ENCODE peak calls at places on chromosomes 16 and 17, in nine cellular contexts. M, Z, I, C, V, J, A, R and X are unnamed samples.

GRCh38 chr16:963913-964695 is 6.7 kb downstream of the LMF1 start:
- DNase-seq in M (no peak), Z (no peak), I (no peak), C (no peak), V (no peak), J (no peak), A (peak), R (peak), X (no peak)

GRCh38 chr16:4697867-4698291 is 4.5 kb downstream of the NUDT16L1 start:
- DNase-seq in M (no peak), Z (no peak), I (no peak), C (no peak), V (no peak), J (no peak), A (no peak), R (peak), X (no peak)

GRCh38 chr17:35476283-35476820 is 27.8 kb upstream of the SLFN13 start:
- DNase-seq in M (no peak), Z (no peak), I (no peak), C (no peak), V (no peak), J (no peak), A (no peak), R (no peak), X (no peak)

GRCh38 chr17:79728169-79728907 is 2.4 kb upstream of the ENPP7 start:
- DNase-seq in M (peak), Z (peak), I (peak), C (peak), V (peak), J (peak), A (peak), R (peak), X (peak)

GRCh38 chr16:88747588-88748301 is 37.3 kb downstream of the PIEZO1 start:
- DNase-seq in M (peak), Z (peak), I (no peak), C (peak), V (peak), J (no peak), A (no peak), R (peak), X (peak)

GRCh38 chr16:30110661-30111060 is 2.7 kb downstream of the GDPD3 start:
- DNase-seq in M (no peak), Z (no peak), I (no peak), C (no peak), V (no peak), J (no peak), A (no peak), R (no peak), X (no peak)

GRCh38 chr17:37327341-37328090 is 48.3 kb upstream of the C17orf78 start:
- DNase-seq in M (no peak), Z (no peak), I (no peak), C (no peak), V (no peak), J (no peak), A (no peak), R (no peak), X (no peak)

GRCh38 chr16:85582177-85582888 is 30.8 kb upstream of the GSE1 start:
- DNase-seq in M (no peak), Z (no peak), I (no peak), C (no peak), V (no peak), J (no peak), A (no peak), R (no peak), X (no peak)

GRCh38 chr16:22352119-22352518 is 22.3 kb downstream of the CDR2 start:
- DNase-seq in M (no peak), Z (no peak), I (no peak), C (no peak), V (no peak), J (no peak), A (no peak), R (no peak), X (no peak)

GRCh38 chr17:45640141-45640850 is 143.8 kb upstream of the CRHR1 start:
- DNase-seq in M (peak), Z (peak), I (peak), C (peak), V (peak), J (peak), A (peak), R (peak), X (peak)

GRCh38 chr17:31554930-31555329 is 163.5 kb downstream of the RAB11FIP4 start:
- DNase-seq in M (no peak), Z (no peak), I (no peak), C (no peak), V (no peak), J (no peak), A (no peak), R (no peak), X (no peak)

GRCh38 chr16:24228514-24228913 is 27.6 kb upstream of the CACNG3 start:
- DNase-seq in M (no peak), Z (no peak), I (no peak), C (no peak), V (no peak), J (no peak), A (no peak), R (no peak), X (no peak)

GRCh38 chr16:50523710-50524109 is 24.5 kb upstream of the NKD1 start:
- DNase-seq in M (no peak), Z (no peak), I (no peak), C (no peak), V (no peak), J (no peak), A (no peak), R (no peak), X (no peak)

GRCh38 chr17:80943346-80944145 is 48.1 kb upstream of the CHMP6 start:
- DNase-seq in M (no peak), Z (no peak), I (no peak), C (peak), V (no peak), J (no peak), A (no peak), R (no peak), X (no peak)

GRCh38 chr16:77882359-77882758 is 94.0 kb downstream of the VAT1L start:
- DNase-seq in M (no peak), Z (no peak), I (no peak), C (no peak), V (no peak), J (peak), A (no peak), R (no peak), X (no peak)

GRCh38 chr16:7335991-7336634 is 3.5 kb downstream of the RBFOX1 start:
- DNase-seq in M (no peak), Z (no peak), I (no peak), C (no peak), V (no peak), J (no peak), A (no peak), R (no peak), X (no peak)

GRCh38 chr17:31225831-31226230 is 71.2 kb downstream of the OMG start:
- DNase-seq in M (no peak), Z (no peak), I (no peak), C (no peak), V (no peak), J (no peak), A (no peak), R (peak), X (no peak)

GRCh38 chr17:64622931-64623654 is 39.0 kb downstream of the SMURF2 start:
- DNase-seq in M (no peak), Z (peak), I (no peak), C (no peak), V (peak), J (no peak), A (peak), R (no peak), X (no peak)

GRCh38 chr16:23874613-23875294 is 39.0 kb downstream of the PRKCB start:
- DNase-seq in M (no peak), Z (no peak), I (no peak), C (no peak), V (no peak), J (no peak), A (no peak), R (no peak), X (no peak)

GRCh38 chr16:70805380-70805779 is 4.4 kb upstream of the VAC14 start:
- DNase-seq in M (no peak), Z (no peak), I (no peak), C (no peak), V (no peak), J (no peak), A (no peak), R (no peak), X (no peak)

GRCh38 chr16:85612801-85613608 is at the start of gene GSE1:
- DNase-seq in M (peak), Z (peak), I (peak), C (peak), V (peak), J (peak), A (peak), R (peak), X (peak)

GRCh38 chr17:32551186-32551955 is 64.6 kb downstream of the CDK5R1 start:
- DNase-seq in M (no peak), Z (no peak), I (peak), C (no peak), V (no peak), J (no peak), A (peak), R (peak), X (no peak)

GRCh38 chr16:24980077-24980793 is 34.9 kb downstream of the ARHGAP17 start:
- DNase-seq in M (no peak), Z (no peak), I (peak), C (no peak), V (no peak), J (no peak), A (peak), R (no peak), X (no peak)

GRCh38 chr16:89574681-89575246 is 794 bp upstream of the CPNE7 start:
- DNase-seq in M (no peak), Z (peak), I (no peak), C (peak), V (peak), J (no peak), A (peak), R (peak), X (peak)

GRCh38 chr17:48551206-48551597 is 6.3 kb upstream of the HOXB2 start:
- DNase-seq in M (no peak), Z (no peak), I (no peak), C (no peak), V (no peak), J (no peak), A (no peak), R (no peak), X (no peak)

GRCh38 chr16:81485824-81486554 is 41.4 kb downstream of the CMIP start:
- DNase-seq in M (no peak), Z (peak), I (no peak), C (no peak), V (peak), J (no peak), A (peak), R (peak), X (no peak)

GRCh38 chr16:73000020-73000906 is 47.7 kb downstream of the ZFHX3 start:
- DNase-seq in M (no peak), Z (no peak), I (no peak), C (no peak), V (no peak), J (no peak), A (no peak), R (no peak), X (no peak)

GRCh38 chr17:33944412-33944811 is 310.7 kb upstream of the CCL2 start:
- DNase-seq in M (no peak), Z (no peak), I (no peak), C (no peak), V (no peak), J (no peak), A (no peak), R (no peak), X (no peak)

GRCh38 chr17:7846063-7846735 is 8.7 kb upstream of the TMEM88 start:
- DNase-seq in M (no peak), Z (no peak), I (no peak), C (no peak), V (no peak), J (no peak), A (no peak), R (no peak), X (no peak)

GRCh38 chr17:37024181-37024637 is 75.5 kb downstream of the AATF start:
- DNase-seq in M (no peak), Z (no peak), I (no peak), C (no peak), V (no peak), J (no peak), A (no peak), R (peak), X (no peak)

GRCh38 chr16:4053663-4054479 is 62.4 kb downstream of the ADCY9 start:
- DNase-seq in M (no peak), Z (no peak), I (no peak), C (no peak), V (peak), J (no peak), A (peak), R (peak), X (no peak)

GRCh38 chr16:58536278-58536677 is 21.0 kb downstream of the SETD6 start:
- DNase-seq in M (no peak), Z (no peak), I (no peak), C (no peak), V (no peak), J (no peak), A (peak), R (no peak), X (no peak)

GRCh38 chr17:38333635-38334295 is 10.0 kb downstream of the GPR179 start:
- DNase-seq in M (peak), Z (peak), I (no peak), C (peak), V (no peak), J (peak), A (peak), R (peak), X (peak)

GRCh38 chr16:8677481-8677880 is 3.1 kb downstream of the ABAT start:
- DNase-seq in M (no peak), Z (no peak), I (no peak), C (no peak), V (no peak), J (no peak), A (no peak), R (peak), X (no peak)

GRCh38 chr16:3520398-3520797 is 19.6 kb downstream of the CLUAP1 start:
- DNase-seq in M (no peak), Z (no peak), I (no peak), C (no peak), V (no peak), J (no peak), A (no peak), R (no peak), X (no peak)

GRCh38 chr16:22063888-22064467 is 28.4 kb upstream of the VWA3A start:
- DNase-seq in M (no peak), Z (no peak), I (no peak), C (no peak), V (no peak), J (no peak), A (no peak), R (no peak), X (no peak)

DNA sequence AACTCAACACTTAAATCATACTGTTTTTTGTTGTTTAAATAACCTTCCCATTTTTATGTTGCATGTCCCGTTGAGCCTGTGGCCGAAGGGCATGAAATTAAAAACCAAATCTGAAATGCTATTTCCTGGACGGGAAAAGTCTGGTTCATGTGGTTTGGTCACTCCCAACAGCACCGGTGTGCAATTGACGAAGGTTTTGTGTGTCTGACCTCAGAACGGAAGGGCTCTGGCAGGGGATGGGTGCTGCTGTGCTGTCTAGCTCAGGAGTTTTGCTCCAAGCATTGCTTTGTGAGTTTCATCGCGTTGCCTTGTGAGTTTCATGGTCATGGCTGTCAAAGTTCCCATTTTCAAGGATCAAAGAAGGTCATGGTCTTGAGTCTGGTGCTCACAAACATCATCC is 363.3 kb downstream of the XYLT1 start:
- DNase-seq in M (no peak), Z (no peak), I (no peak), C (no peak), V (no peak), J (no peak), A (no peak), R (no peak), X (no peak)
- TF ChIP-seq MAX in M (no peak), Z (no peak), I (no peak), C (no peak), V (no peak), J (no peak), A (no peak), R (no peak), X (no peak)

DNA sequence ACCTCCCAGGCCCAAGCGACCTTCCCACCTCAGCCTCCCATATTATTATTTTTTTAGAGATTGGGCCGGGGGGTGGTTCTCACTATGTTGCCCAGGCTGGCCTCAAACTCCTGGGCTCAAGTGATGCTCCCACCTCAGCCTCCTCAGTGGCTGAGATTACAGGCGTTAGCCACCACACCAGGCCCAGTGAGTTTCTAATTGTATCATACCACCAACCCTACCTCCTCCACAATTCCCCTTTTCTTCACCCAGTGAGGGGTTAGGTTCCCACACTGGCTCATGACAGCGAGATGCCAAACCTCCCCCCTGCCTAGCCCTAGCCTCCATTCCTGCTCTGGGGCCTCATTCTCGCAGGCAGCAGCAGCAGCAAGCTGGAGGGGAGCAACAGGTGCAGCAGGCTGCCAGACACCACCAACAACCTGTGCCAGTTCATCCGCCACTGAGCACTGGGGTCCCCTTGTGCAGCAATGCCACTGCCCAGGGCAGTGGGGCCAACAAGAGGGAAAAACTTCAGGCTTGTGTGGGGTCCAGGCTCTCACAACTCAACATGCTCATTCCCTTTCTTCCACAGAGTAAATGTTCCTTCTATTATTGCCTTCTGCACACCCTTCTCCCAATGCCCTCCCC is 9.1 kb downstream of the ATP6V0D1 start:
- DNase-seq in M (no peak), Z (no peak), I (no peak), C (no peak), V (no peak), J (no peak), A (no peak), R (no peak), X (no peak)
- TF ChIP-seq MAX in M (no peak), Z (no peak), I (no peak), C (no peak), V (no peak), J (no peak), A (no peak), R (no peak), X (no peak)

GRCh38 chr17:44216674-44217073 is 2.8 kb downstream of the UBTF start:
- DNase-seq in M (no peak), Z (no peak), I (no peak), C (no peak), V (no peak), J (no peak), A (no peak), R (peak), X (no peak)

GRCh38 chr17:44219636-44220210 is at the start of gene UBTF:
- DNase-seq in M (no peak), Z (no peak), I (no peak), C (peak), V (no peak), J (peak), A (peak), R (peak), X (peak)

GRCh38 chr17:44217738-44218343 is 1.6 kb downstream of the UBTF start:
- DNase-seq in M (no peak), Z (no peak), I (no peak), C (no peak), V (no peak), J (no peak), A (no peak), R (no peak), X (no peak)

GRCh38 chr17:44219126-44219635 is 294 bp downstream of the UBTF start:
- DNase-seq in M (no peak), Z (peak), I (no peak), C (peak), V (no peak), J (peak), A (peak), R (peak), X (peak)

GRCh38 chr17:44218344-44219125 is 940 bp downstream of the UBTF start:
- DNase-seq in M (no peak), Z (peak), I (no peak), C (peak), V (peak), J (peak), A (peak), R (peak), X (peak)
- TF ChIP-seq MAX in M (peak), Z (peak), I (peak), C (no peak), V (peak), J (peak), A (no peak), R (peak), X (no peak)

DNA sequence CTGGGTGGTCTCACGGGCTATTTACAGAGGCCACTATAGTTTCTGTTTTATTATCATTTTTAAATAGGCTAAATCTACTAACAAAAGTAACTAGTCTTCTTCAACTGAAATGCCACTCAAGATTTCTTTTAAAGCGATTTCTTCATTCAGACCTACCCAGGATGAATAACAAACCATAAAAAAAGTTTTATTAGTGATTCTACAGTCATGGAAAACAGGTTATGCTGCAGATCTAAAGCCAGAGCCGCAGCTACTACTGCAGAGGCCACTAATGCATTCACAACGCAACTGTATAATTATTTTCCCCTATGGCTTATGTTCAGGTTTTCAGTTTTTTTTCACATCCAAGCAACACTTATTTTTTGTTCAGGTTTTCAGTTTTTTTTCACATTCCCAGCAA is 136.2 kb upstream of the AXIN2 start:
- DNase-seq in M (no peak), Z (no peak), I (no peak), C (no peak), V (no peak), J (no peak), A (no peak), R (no peak), X (no peak)
- TF ChIP-seq MAX in M (no peak), Z (no peak), I (no peak), C (no peak), V (no peak), J (no peak), A (no peak), R (no peak), X (no peak)

DNA sequence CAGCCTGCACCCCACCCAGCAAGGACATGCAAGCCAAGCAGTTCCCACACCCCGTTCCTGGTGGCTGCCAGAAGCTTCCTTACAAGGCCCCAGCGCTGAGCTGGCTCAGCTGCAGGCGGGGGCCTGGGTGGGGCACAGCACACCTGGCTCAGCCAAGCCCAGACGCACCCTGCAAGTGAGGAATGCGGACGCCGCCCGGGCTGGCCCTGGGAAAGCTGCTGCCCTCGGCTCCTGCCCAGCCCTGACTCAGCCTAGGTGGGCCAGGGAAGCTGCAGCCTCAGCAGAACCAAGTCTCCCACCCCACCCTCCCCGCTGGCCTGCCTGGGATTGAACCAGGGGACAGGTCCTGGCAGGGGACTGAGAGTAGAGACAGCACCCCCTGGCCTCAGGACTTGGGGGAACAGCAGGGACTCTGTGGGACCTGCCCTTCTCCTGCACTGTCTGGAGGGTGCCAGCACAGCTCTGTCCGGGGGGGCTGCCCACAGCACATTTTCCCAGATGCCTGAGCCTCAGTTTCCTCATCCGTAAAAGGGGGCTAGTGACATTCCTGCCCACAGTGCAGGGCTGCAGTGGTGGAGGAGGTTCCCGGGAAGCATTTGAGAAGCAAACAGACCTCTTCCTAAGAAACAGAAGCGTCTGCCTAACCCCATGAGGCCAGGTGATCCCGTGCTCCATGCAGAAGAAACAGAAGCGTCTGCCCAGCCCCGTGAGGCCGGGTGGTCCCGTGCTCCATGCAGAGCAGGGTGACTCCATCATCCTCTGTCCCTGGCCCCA is 29.9 kb upstream of the KRT17 start:
- DNase-seq in M (no peak), Z (peak), I (no peak), C (no peak), V (peak), J (no peak), A (no peak), R (no peak), X (no peak)
- TF ChIP-seq MAX in M (no peak), Z (no peak), I (no peak), C (no peak), V (peak), J (no peak), A (no peak), R (no peak), X (no peak)

GRCh38 chr16:56971768-56972043 is 10.0 kb downstream of the CETP start:
- DNase-seq in M (no peak), Z (no peak), I (no peak), C (no peak), V (no peak), J (no peak), A (no peak), R (no peak), X (no peak)
- TF ChIP-seq MAX in M (no peak), Z (no peak), I (no peak), C (no peak), V (no peak), J (no peak), A (no peak), R (no peak), X (no peak)